ENCODE peak calls at places on chromosomes 5 and 9, in four cellular contexts. One of them, this sample, is unnamed.

GRCh38 chr9:71630371-71630770 is 137.9 kb downstream of the CEMIP2 start:
- DNase-seq in GM10248: no peak
- DNase-seq in WERI-Rb-1: no peak
- DNase-seq in body of pancreas: no peak
- DNase-seq in this sample: peak; percentile 23

GRCh38 chr9:4167040-4167671 is 132.7 kb downstream of the GLIS3 start:
- DNase-seq in body of pancreas: no peak
- DNase-seq in GM10248: no peak
- DNase-seq in WERI-Rb-1: no peak
- DNase-seq in this sample: no peak

GRCh38 chr5:157463621-157464407 is 3.8 kb downstream of the NIPAL4 start:
- DNase-seq in WERI-Rb-1: no peak
- DNase-seq in GM10248: no peak
- DNase-seq in body of pancreas: no peak
- DNase-seq in this sample: no peak

GRCh38 chr9:126411225-126411947 is 84.8 kb downstream of the MVB12B start:
- DNase-seq in body of pancreas: no peak
- DNase-seq in GM10248: peak; percentile 68
- DNase-seq in WERI-Rb-1: no peak
- DNase-seq in this sample: no peak

GRCh38 chr5:148748702-148749101 is 77.7 kb upstream of the ADRB2 start:
- DNase-seq in GM10248: no peak
- DNase-seq in WERI-Rb-1: no peak
- DNase-seq in body of pancreas: no peak
- DNase-seq in this sample: no peak

GRCh38 chr5:38468978-38469706 is 87.3 kb downstream of the LIFR start:
- DNase-seq in WERI-Rb-1: no peak
- DNase-seq in GM10248: no peak
- DNase-seq in body of pancreas: peak; percentile 33
- DNase-seq in this sample: no peak

GRCh38 chr5:52063186-52063585 is 679.9 kb downstream of the ISL1 start:
- DNase-seq in WERI-Rb-1: no peak
- DNase-seq in body of pancreas: no peak
- DNase-seq in GM10248: no peak
- DNase-seq in this sample: no peak

GRCh38 chr5:139961435-139962157 is 81.5 kb downstream of the NRG2 start:
- DNase-seq in WERI-Rb-1: no peak
- DNase-seq in GM10248: no peak
- DNase-seq in body of pancreas: no peak
- DNase-seq in this sample: no peak

GRCh38 chr5:154190652-154191304 is at the start of gene GALNT10:
- DNase-seq in body of pancreas: peak; percentile 71
- DNase-seq in GM10248: peak; percentile 88
- DNase-seq in WERI-Rb-1: peak; percentile 52
- DNase-seq in this sample: peak; percentile 66

GRCh38 chr5:40521925-40522324 is 157.8 kb upstream of the PTGER4 start:
- DNase-seq in WERI-Rb-1: no peak
- DNase-seq in body of pancreas: no peak
- DNase-seq in GM10248: no peak
- DNase-seq in this sample: no peak

GRCh38 chr9:98373622-98374021 is 118.2 kb upstream of the TBC1D2 start:
- DNase-seq in WERI-Rb-1: no peak
- DNase-seq in body of pancreas: no peak
- DNase-seq in GM10248: no peak
- DNase-seq in this sample: no peak

GRCh38 chr5:37668524-37669047 is 171.3 kb downstream of the GDNF start:
- DNase-seq in body of pancreas: peak; percentile 74
- DNase-seq in WERI-Rb-1: no peak
- DNase-seq in GM10248: no peak
- DNase-seq in this sample: no peak

GRCh38 chr5:37206733-37207132 is 42.4 kb downstream of the CPLANE1 start:
- DNase-seq in WERI-Rb-1: no peak
- DNase-seq in body of pancreas: no peak
- DNase-seq in GM10248: no peak
- DNase-seq in this sample: no peak

GRCh38 chr9:133950206-133950915 is 41.8 kb downstream of the VAV2 start:
- DNase-seq in WERI-Rb-1: peak; percentile 90
- DNase-seq in GM10248: no peak
- DNase-seq in body of pancreas: no peak
- DNase-seq in this sample: no peak

GRCh38 chr5:177301503-177302165 is 1.9 kb downstream of the RAB24 start:
- DNase-seq in GM10248: no peak
- DNase-seq in WERI-Rb-1: no peak
- DNase-seq in body of pancreas: peak; percentile 97
- DNase-seq in this sample: no peak

GRCh38 chr5:177299711-177300110 is 3.8 kb downstream of the RAB24 start:
- DNase-seq in GM10248: no peak
- DNase-seq in WERI-Rb-1: no peak
- DNase-seq in body of pancreas: no peak
- DNase-seq in this sample: no peak

GRCh38 chr5:177300971-177301370 is 2.5 kb downstream of the RAB24 start:
- DNase-seq in WERI-Rb-1: no peak
- DNase-seq in GM10248: no peak
- DNase-seq in body of pancreas: no peak
- DNase-seq in this sample: no peak

GRCh38 chr5:177302354-177303110 is 987 bp downstream of the RAB24 start:
- DNase-seq in body of pancreas: peak; percentile 55
- DNase-seq in WERI-Rb-1: no peak
- DNase-seq in GM10248: no peak
- DNase-seq in this sample: no peak

DNA sequence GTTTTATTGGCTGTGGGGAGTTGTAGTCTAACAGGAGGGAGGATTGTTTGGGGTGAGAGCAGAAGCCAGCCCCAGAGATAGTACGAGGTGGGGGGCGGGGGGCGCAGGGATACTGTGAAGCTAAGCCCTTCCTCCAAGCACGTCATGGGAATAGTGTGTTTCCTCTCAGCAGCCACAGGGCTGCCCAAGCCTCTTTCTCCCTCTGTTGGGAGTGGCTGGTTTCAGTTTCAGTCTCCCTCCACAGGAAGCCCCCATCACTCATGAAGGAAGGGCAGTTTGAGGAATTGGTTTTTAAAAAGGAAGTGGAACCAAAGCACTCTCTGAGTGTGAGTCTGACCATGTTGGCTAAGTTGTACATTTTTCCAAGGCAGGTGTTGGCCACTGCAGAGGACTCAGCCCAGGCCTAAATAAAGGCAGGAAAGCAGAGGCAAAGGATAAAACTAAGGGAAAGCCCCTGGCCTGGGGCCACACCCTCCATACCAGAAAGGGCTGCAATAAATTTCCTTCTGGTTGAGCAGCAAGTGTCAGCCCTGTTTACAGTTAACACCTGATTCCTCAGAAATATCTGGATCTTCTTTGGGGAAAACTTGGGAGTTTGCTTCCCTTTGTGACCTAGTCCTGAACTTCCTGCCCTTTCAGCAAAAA is 3.2 kb downstream of the RAB24 start:
- DNase-seq in GM10248: peak; percentile 58
- DNase-seq in WERI-Rb-1: no peak
- DNase-seq in body of pancreas: peak; percentile 74
- DNase-seq in this sample: peak; percentile 60
- TF ChIP-seq CTCF in GM10248: no peak
- TF ChIP-seq CTCF in WERI-Rb-1: no peak
- TF ChIP-seq CTCF in body of pancreas: peak; percentile 2
- TF ChIP-seq CTCF in this sample: peak; percentile 16

DNA sequence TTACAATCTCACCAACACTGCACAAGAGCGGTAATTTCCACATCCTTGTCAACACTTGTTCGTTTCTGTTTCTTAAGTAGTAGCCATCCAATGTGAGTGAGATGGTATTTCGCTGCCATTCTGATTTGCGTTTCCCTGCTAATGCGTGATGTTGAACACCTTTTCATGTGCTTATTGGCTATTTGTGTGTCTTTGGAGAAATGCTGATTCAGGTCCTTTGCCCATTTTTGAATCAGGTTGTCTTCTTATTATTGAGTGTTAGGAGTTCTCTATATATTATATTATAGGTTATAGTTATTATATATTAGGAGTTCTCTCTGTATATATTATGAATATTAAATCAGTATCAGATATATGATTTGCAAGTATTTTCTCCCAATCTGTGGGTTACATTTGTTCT is 59.9 kb upstream of the IRX4 start:
- DNase-seq in WERI-Rb-1: no peak
- DNase-seq in body of pancreas: no peak
- DNase-seq in GM10248: no peak
- DNase-seq in this sample: no peak
- TF ChIP-seq CTCF in WERI-Rb-1: no peak
- TF ChIP-seq CTCF in body of pancreas: no peak
- TF ChIP-seq CTCF in GM10248: no peak
- TF ChIP-seq CTCF in this sample: no peak

GRCh38 chr5:142545653-142546322 is 140.1 kb downstream of the FGF1 start:
- DNase-seq in WERI-Rb-1: no peak
- DNase-seq in body of pancreas: no peak
- DNase-seq in GM10248: no peak
- DNase-seq in this sample: no peak

GRCh38 chr5:142544946-142545652 is 140.8 kb downstream of the FGF1 start:
- DNase-seq in body of pancreas: no peak
- DNase-seq in GM10248: no peak
- DNase-seq in WERI-Rb-1: no peak
- DNase-seq in this sample: no peak

GRCh38 chr5:142543951-142544753 is 141.7 kb downstream of the FGF1 start:
- DNase-seq in body of pancreas: no peak
- DNase-seq in WERI-Rb-1: peak; percentile 19
- DNase-seq in GM10248: no peak
- DNase-seq in this sample: no peak

GRCh38 chr5:142540774-142541466 is 145.0 kb downstream of the FGF1 start:
- DNase-seq in body of pancreas: peak; percentile 44
- DNase-seq in GM10248: no peak
- DNase-seq in WERI-Rb-1: no peak
- DNase-seq in this sample: no peak

GRCh38 chr5:142542906-142543305 is 143.0 kb downstream of the FGF1 start:
- DNase-seq in GM10248: no peak
- DNase-seq in body of pancreas: no peak
- DNase-seq in WERI-Rb-1: no peak
- DNase-seq in this sample: no peak
- TF ChIP-seq CTCF in GM10248: no peak
- TF ChIP-seq CTCF in body of pancreas: no peak
- TF ChIP-seq CTCF in WERI-Rb-1: no peak
- TF ChIP-seq CTCF in this sample: no peak

GRCh38 chr5:32814141-32814540 is 103.0 kb downstream of the NPR3 start:
- DNase-seq in GM10248: no peak
- DNase-seq in WERI-Rb-1: no peak
- DNase-seq in body of pancreas: no peak
- DNase-seq in this sample: no peak

GRCh38 chr5:32814620-32815019 is 103.5 kb downstream of the NPR3 start:
- DNase-seq in WERI-Rb-1: no peak
- DNase-seq in GM10248: no peak
- DNase-seq in body of pancreas: no peak
- DNase-seq in this sample: no peak

GRCh38 chr5:32812399-32812798 is 101.3 kb downstream of the NPR3 start:
- DNase-seq in body of pancreas: no peak
- DNase-seq in GM10248: no peak
- DNase-seq in WERI-Rb-1: no peak
- DNase-seq in this sample: no peak

GRCh38 chr5:32805966-32806626 is 95.0 kb downstream of the NPR3 start:
- DNase-seq in body of pancreas: no peak
- DNase-seq in WERI-Rb-1: no peak
- DNase-seq in GM10248: no peak
- DNase-seq in this sample: no peak

DNA sequence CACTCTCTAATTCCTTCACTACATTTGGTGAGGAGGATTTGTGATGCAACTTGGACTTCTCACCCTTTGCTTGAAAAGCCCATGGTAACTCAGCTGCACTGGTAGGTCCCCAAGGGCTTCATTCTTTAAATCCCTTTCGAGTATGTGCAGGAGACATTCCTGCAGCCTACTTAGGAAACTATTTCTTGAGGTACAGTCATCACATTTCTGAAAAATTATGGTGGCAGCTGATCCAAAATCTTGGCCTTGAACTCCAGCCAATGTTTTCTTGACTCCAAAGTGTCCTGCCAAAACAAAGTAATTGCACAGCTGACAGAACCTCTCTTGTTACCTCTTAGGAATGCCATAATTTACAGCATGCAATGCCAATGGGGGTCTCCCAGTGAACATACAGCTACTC is 99.7 kb downstream of the NPR3 start:
- DNase-seq in GM10248: no peak
- DNase-seq in body of pancreas: peak; percentile 21
- DNase-seq in WERI-Rb-1: no peak
- DNase-seq in this sample: no peak
- TF ChIP-seq CTCF in GM10248: no peak
- TF ChIP-seq CTCF in body of pancreas: no peak
- TF ChIP-seq CTCF in WERI-Rb-1: no peak
- TF ChIP-seq CTCF in this sample: no peak

GRCh38 chr9:13278023-13278367 is 1.5 kb downstream of the MPDZ start:
- DNase-seq in body of pancreas: no peak
- DNase-seq in GM10248: no peak
- DNase-seq in WERI-Rb-1: no peak
- DNase-seq in this sample: no peak

GRCh38 chr9:13281356-13282016 is 2.0 kb upstream of the MPDZ start:
- DNase-seq in GM10248: no peak
- DNase-seq in WERI-Rb-1: no peak
- DNase-seq in body of pancreas: no peak
- DNase-seq in this sample: no peak

GRCh38 chr9:13282998-13283397 is 3.5 kb upstream of the MPDZ start:
- DNase-seq in body of pancreas: no peak
- DNase-seq in WERI-Rb-1: no peak
- DNase-seq in GM10248: no peak
- DNase-seq in this sample: no peak

GRCh38 chr9:13278368-13279246 is 885 bp downstream of the MPDZ start:
- DNase-seq in body of pancreas: peak; percentile 22
- DNase-seq in GM10248: no peak
- DNase-seq in WERI-Rb-1: peak; percentile 20
- DNase-seq in this sample: peak; percentile 61

DNA sequence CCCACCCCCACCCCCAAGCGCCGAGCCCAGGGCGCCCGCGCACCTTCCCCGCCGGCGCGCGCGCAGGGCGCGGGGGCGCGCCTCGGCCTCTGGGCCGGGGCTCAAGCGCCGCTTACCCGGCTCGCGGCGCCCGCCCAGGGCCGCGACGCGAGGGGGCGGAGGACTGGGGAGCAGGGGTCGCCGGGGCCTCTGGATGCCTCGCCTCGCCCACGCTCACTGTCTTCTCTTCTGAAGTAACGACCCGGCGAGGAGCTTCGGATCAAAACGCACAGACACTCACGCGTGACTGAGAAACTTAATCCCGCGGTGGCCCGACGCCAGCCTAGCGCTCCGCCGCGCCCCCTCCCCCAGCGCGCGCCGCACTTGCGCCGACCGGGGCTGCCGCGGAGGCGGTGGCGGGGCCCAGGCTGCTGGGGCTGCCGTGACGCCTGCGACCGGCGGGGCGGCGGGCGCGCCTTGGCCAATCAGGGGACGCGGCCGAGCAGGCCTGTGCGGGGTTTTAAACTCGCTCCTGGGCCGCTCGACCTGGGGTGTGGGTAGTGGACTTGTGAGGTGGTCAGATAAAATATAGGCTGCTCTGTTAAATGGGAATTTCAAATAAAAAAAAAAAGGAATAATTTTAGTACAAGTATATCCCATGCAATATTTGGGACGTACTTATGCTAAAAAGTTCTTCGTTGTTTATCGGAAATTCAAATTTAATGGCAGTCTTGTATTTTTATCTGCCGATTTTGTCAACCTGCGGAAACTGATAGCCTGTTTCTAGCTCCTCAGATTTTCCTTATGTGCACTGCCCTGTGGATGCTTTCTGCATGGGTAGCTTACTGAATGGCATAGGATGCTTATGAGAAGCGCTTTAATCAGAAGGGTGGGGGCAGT is at the start of gene MPDZ:
- DNase-seq in WERI-Rb-1: peak; percentile 74
- DNase-seq in body of pancreas: peak; percentile 57
- DNase-seq in GM10248: no peak
- DNase-seq in this sample: peak; percentile 78
- TF ChIP-seq CTCF in WERI-Rb-1: no peak
- TF ChIP-seq CTCF in body of pancreas: peak; percentile 29
- TF ChIP-seq CTCF in GM10248: no peak
- TF ChIP-seq CTCF in this sample: no peak